ENCODE peak calls at places on chromosomes 13 and 19, in eight cellular contexts. A is stimulated activated CD4-positive, alpha-beta T cell treated with anti-CD3 and anti-CD28 coated beads, Interleukin-1b, Interleukin-23, amount 100 ng/mL, for 24 hours; Z is NCI-H1092 treated with DMSO at 0.1 percent for 48 hours; V is globus pallidus; T is Daoy; O is neural crest cell; M is SJSA1; I is GM06990. U is an unnamed sample.

GRCh38 chr19:19105365-19106060 is 32.8 kb downstream of the TMEM161A start:
- DNase-seq in Z (no peak), I (no peak), M (no peak), T (peak), V (no peak), O (peak), A (no peak), U (no peak)

GRCh38 chr19:48818234-48818823 is 7.5 kb upstream of the BCAT2 start:
- DNase-seq in O (no peak), A (no peak), V (no peak), I (no peak), Z (peak), M (no peak), T (no peak), U (peak)

GRCh38 chr19:11208526-11209471 is 11.5 kb upstream of the KANK2 start:
- DNase-seq in M (peak), A (no peak), O (peak), I (no peak), Z (no peak), T (no peak), V (no peak), U (no peak)

GRCh38 chr19:3509566-3509989 is 3.5 kb downstream of the FZR1 start:
- DNase-seq in T (peak), Z (no peak), A (no peak), V (no peak), I (no peak), O (no peak), M (peak), U (no peak)

GRCh38 chr19:16702123-16702522 is 17.5 kb upstream of the NWD1 start:
- DNase-seq in O (no peak), V (no peak), Z (no peak), I (no peak), A (no peak), T (peak), M (no peak), U (no peak)

GRCh38 chr13:26590951-26591350 is 33.5 kb downstream of the WASF3 start:
- DNase-seq in M (no peak), V (no peak), O (no peak), Z (no peak), A (no peak), T (no peak), I (no peak), U (no peak)

GRCh38 chr13:70043685-70044084 is 63.9 kb upstream of the ATXN8OS start:
- DNase-seq in Z (no peak), T (no peak), A (no peak), O (no peak), M (no peak), V (no peak), I (no peak), U (no peak)

GRCh38 chr19:3478409-3479176 is 1.7 kb downstream of the SMIM24 start:
- DNase-seq in M (no peak), Z (no peak), O (no peak), T (no peak), I (no peak), A (no peak), V (no peak), U (no peak)

GRCh38 chr13:105035092-105035491 is 1500.4 kb downstream of the EFNB2 start:
- DNase-seq in T (no peak), I (no peak), O (no peak), M (no peak), A (no peak), V (no peak), Z (no peak), U (no peak)

GRCh38 chr19:53771133-53771532 is 53.0 kb downstream of the NLRP12 start:
- DNase-seq in A (no peak), M (no peak), V (no peak), I (no peak), Z (no peak), T (no peak), O (no peak), U (no peak)

GRCh38 chr19:3062165-3063105 is at the start of gene TLE5:
- DNase-seq in V (peak), O (no peak), T (peak), M (peak), A (no peak), I (peak), Z (peak), U (no peak)

GRCh38 chr19:18919895-18920204 is 335 bp downstream of the DDX49 start:
- DNase-seq in V (no peak), A (no peak), I (no peak), O (no peak), Z (no peak), T (no peak), M (no peak), U (no peak)

GRCh38 chr19:49499030-49499670 is 2.9 kb downstream of the RPS11 start:
- DNase-seq in M (no peak), A (no peak), T (no peak), V (no peak), O (no peak), I (no peak), Z (no peak), U (no peak)

GRCh38 chr13:99191900-99192399 is 8.7 kb upstream of the UBAC2 start:
- DNase-seq in M (peak), O (no peak), V (no peak), I (no peak), A (no peak), T (peak), Z (no peak), U (no peak)

GRCh38 chr13:49400755-49401659 is 42.9 kb downstream of the CAB39L start:
- DNase-seq in V (peak), M (peak), Z (no peak), A (no peak), T (no peak), O (no peak), I (no peak), U (no peak)

GRCh38 chr19:31715249-31715944 is 366.2 kb upstream of the TSHZ3 start:
- DNase-seq in T (peak), A (no peak), I (no peak), O (no peak), Z (no peak), M (no peak), V (no peak), U (no peak)

GRCh38 chr19:23509686-23510450 is 114.6 kb upstream of the ZNF91 start:
- DNase-seq in T (peak), V (no peak), O (no peak), Z (no peak), A (no peak), I (no peak), M (no peak), U (no peak)

GRCh38 chr19:32233091-32233490 is 112.3 kb upstream of the ZNF507 start:
- DNase-seq in I (no peak), M (no peak), Z (no peak), T (peak), V (no peak), O (no peak), A (no peak), U (no peak)

GRCh38 chr13:109007946-109008345 is 378.5 kb downstream of the MYO16 start:
- DNase-seq in A (no peak), M (no peak), Z (no peak), I (no peak), O (no peak), T (no peak), V (no peak), U (no peak)

GRCh38 chr13:28531195-28531955 is 36.4 kb upstream of the FLT1 start:
- DNase-seq in V (no peak), M (peak), A (no peak), T (peak), O (peak), Z (peak), I (no peak), U (no peak)

GRCh38 chr19:13010992-13011652 is 15.8 kb downstream of the NFIX start:
- DNase-seq in A (no peak), M (no peak), T (no peak), Z (no peak), O (no peak), I (no peak), V (no peak), U (no peak)

U was measured in NCI-H2107.